ENCODE peak calls at places on chromosomes 11 and 22, in five cellular contexts. G, R, K, U and T are unnamed samples.

GRCh38 chr11:67438121-67438902 is 830 bp upstream of the PTPRCAP start:
- DNase-seq in G (peak), U (no peak), R (peak), K (no peak), T (no peak)

GRCh38 chr11:87421422-87421821 is 383.7 kb downstream of the TMEM135 start:
- DNase-seq in U (peak), R (peak), G (no peak), K (peak), T (no peak)

GRCh38 chr11:18527512-18527911 is 770 bp upstream of the TSG101 start:
- DNase-seq in R (no peak), U (no peak), K (no peak), G (no peak), T (no peak)

GRCh38 chr11:134437821-134438220 is 25.8 kb upstream of the B3GAT1 start:
- DNase-seq in G (no peak), U (no peak), K (no peak), R (no peak), T (no peak)

GRCh38 chr11:10221342-10221741 is 72.7 kb downstream of the SBF2 start:
- DNase-seq in U (no peak), K (no peak), R (no peak), G (no peak), T (no peak)

GRCh38 chr11:15010860-15011259 is 38.7 kb upstream of the CALCA start:
- DNase-seq in G (no peak), U (no peak), K (no peak), R (no peak), T (no peak)

GRCh38 chr11:69499946-69500284 is 18.5 kb downstream of the LINC01488 start:
- DNase-seq in R (no peak), G (peak), U (no peak), K (no peak), T (no peak)

GRCh38 chr11:102144357-102145342 is 34.4 kb downstream of the YAP1 start:
- DNase-seq in K (peak), R (peak), G (no peak), U (no peak), T (peak)

GRCh38 chr22:41818596-41818995 is 14.3 kb upstream of the SREBF2 start:
- DNase-seq in U (no peak), K (no peak), R (no peak), G (no peak), T (no peak)

GRCh38 chr11:45960387-45961110 is 38.1 kb downstream of the LARGE2 start:
- DNase-seq in G (no peak), K (no peak), U (no peak), R (no peak), T (no peak)
- H3K4me3 ChIP-seq in G (no peak), K (no peak), U (no peak), R (no peak), T (no peak)

GRCh38 chr11:39367526-39367925 is 2091.9 kb downstream of the LRRC4C start:
- DNase-seq in G (no peak), U (no peak), K (no peak), R (no peak), T (no peak)

GRCh38 chr11:39365809-39366436 is 2093.5 kb downstream of the LRRC4C start:
- DNase-seq in R (no peak), G (no peak), U (no peak), K (peak), T (no peak)

DNA sequence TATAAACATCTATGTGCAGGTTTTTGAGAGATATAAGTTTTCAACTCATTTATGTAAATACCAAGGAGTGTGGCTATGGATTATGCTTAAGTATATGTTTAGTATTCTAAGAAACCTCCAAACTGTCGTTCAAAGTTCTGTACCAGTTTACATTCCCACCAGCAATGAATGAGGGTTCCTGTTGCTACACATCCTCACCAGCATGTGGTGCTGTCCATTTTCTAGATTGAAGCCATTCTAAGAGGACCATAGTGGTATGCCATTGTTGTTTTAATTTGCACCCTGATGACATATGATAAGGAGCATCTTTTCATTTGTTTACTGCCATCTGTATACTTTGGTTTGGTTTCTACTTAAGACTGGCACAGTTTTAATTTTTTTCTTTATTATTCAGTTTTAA is 2097.9 kb downstream of the LRRC4C start:
- DNase-seq in R (no peak), K (no peak), U (no peak), G (no peak), T (no peak)
- TF ChIP-seq CTCF in R (no peak), K (peak), U (no peak), G (no peak), T (no peak)

GRCh38 chr11:114775849-114776621 is 97.7 kb downstream of the NXPE2 start:
- DNase-seq in G (no peak), U (peak), K (peak), R (no peak), T (no peak)

GRCh38 chr11:114773541-114774338 is 95.4 kb downstream of the NXPE2 start:
- DNase-seq in R (no peak), K (peak), G (no peak), U (no peak), T (no peak)

GRCh38 chr11:114776956-114777355 is 98.6 kb downstream of the NXPE2 start:
- DNase-seq in G (no peak), K (no peak), R (no peak), U (no peak), T (no peak)

GRCh38 chr11:114771172-114771571 is 92.8 kb downstream of the NXPE2 start:
- DNase-seq in K (no peak), U (no peak), G (no peak), R (no peak), T (no peak)

GRCh38 chr11:114774599-114775365 is 96.5 kb downstream of the NXPE2 start:
- DNase-seq in U (peak), R (peak), G (peak), K (peak), T (no peak)
- H3K4me3 ChIP-seq in U (no peak), R (no peak), G (no peak), K (no peak), T (no peak)

GRCh38 chr11:9003573-9004309 is at the start of gene NRIP3:
- DNase-seq in G (peak), K (peak), R (peak), U (peak), T (peak)
- TF ChIP-seq CTCF in G (no peak), K (no peak), R (no peak), U (no peak), T (no peak)

GRCh38 chr22:36125994-36126531 is 34.5 kb downstream of the APOL3 start:
- DNase-seq in K (no peak), G (no peak), R (no peak), U (no peak), T (no peak)

GRCh38 chr22:36125434-36125833 is 35.1 kb downstream of the APOL3 start:
- DNase-seq in G (no peak), U (no peak), R (no peak), K (no peak), T (no peak)

GRCh38 chr22:36123673-36124630 is 36.6 kb downstream of the APOL3 start:
- DNase-seq in U (peak), K (peak), G (peak), R (peak), T (peak)
- H3K4me3 ChIP-seq in U (peak), K (no peak), G (peak), R (peak), T (peak)

GRCh38 chr11:106815209-106815608 is 203.1 kb downstream of the GUCY1A2 start:
- DNase-seq in G (no peak), R (no peak), K (no peak), U (no peak), T (no peak)

GRCh38 chr11:106818416-106818815 is 199.9 kb downstream of the GUCY1A2 start:
- DNase-seq in K (no peak), U (no peak), G (no peak), R (no peak), T (no peak)

GRCh38 chr11:106813803-106814202 is 204.5 kb downstream of the GUCY1A2 start:
- DNase-seq in K (no peak), R (no peak), U (no peak), G (no peak), T (no peak)
- TF ChIP-seq CTCF in K (no peak), R (no peak), U (no peak), G (no peak), T (no peak)

GRCh38 chr22:46027219-46028068 is 50.5 kb upstream of the WNT7B start:
- DNase-seq in U (peak), K (peak), R (peak), G (peak), T (peak)
- H3K4me3 ChIP-seq in U (peak), K (peak), R (peak), G (peak), T (peak)

GRCh38 chr11:12485328-12485727 is 108.0 kb downstream of the PARVA start:
- DNase-seq in G (no peak), U (no peak), R (no peak), K (no peak), T (no peak)
- TF ChIP-seq CTCF in G (peak), U (no peak), R (no peak), K (peak), T (peak)

GRCh38 chr11:126265801-126266200 is 2.9 kb downstream of the SRPRA start:
- DNase-seq in K (no peak), R (no peak), G (no peak), U (no peak), T (no peak)

GRCh38 chr11:126268708-126269579 is at the start of the genes FOXRED1 and SRPRA:
- DNase-seq in K (peak), U (peak), G (peak), R (peak), T (peak)

GRCh38 chr11:126268361-126268707 is 361 bp downstream of the SRPRA start:
- DNase-seq in U (no peak), R (no peak), K (peak), G (no peak), T (no peak)

GRCh38 chr11:126263489-126263888 is 5.2 kb downstream of the SRPRA start:
- DNase-seq in U (no peak), R (no peak), G (no peak), K (no peak), T (no peak)

GRCh38 chr11:126267650-126268049 is 1.0 kb downstream of the SRPRA start:
- DNase-seq in U (no peak), K (no peak), R (no peak), G (no peak), T (no peak)
- H3K4me3 ChIP-seq in U (peak), K (peak), R (peak), G (peak), T (peak)

GRCh38 chr22:45318558-45319318 is 9.0 kb downstream of the FAM118A start:
- DNase-seq in G (no peak), K (peak), U (no peak), R (no peak), T (no peak)

GRCh38 chr22:45319319-45319675 is 9.6 kb downstream of the FAM118A start:
- DNase-seq in G (peak), K (peak), R (no peak), U (no peak), T (no peak)

GRCh38 chr22:45318168-45318557 is 8.4 kb downstream of the FAM118A start:
- DNase-seq in K (peak), U (peak), G (peak), R (peak), T (peak)

GRCh38 chr22:45316796-45317526 is 7.2 kb downstream of the FAM118A start:
- DNase-seq in G (no peak), K (no peak), U (no peak), R (no peak), T (no peak)

DNA sequence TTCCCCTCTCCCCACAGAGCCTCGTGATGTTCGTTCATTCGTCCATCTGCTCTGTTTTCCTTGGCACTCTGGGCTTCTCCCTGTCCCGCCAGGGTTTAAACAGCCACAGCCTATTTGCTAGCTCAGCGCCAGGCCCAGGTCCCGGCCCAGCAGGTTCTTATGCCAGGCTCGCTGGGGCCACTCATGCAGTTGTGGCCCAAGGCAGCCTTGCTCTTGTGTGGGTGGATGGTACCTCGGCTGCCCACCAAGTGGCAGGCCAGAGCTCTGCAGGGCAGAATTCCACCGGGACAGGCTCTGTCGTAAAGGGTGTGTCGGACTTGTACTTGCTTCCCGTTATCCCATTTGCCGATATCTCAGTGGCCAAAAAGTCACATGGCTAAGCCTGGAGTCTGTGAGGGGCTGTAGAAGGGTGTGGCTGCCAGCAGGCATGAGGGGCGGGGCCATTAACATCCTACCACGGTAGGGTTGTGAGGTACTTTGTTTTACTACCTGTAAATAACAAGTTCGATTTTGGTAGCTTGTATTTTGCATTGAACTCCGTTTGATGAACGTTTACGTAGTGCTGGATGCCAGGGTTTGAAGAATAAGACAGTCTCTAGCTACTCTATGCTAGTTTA is 7.9 kb downstream of the FAM118A start:
- DNase-seq in U (peak), G (peak), K (peak), R (peak), T (peak)
- TF ChIP-seq CTCF in U (peak), G (peak), K (peak), R (peak), T (peak)